ENCODE peak calls at places on chromosome 5, in six cellular contexts. U, J, X, Q, C and W are unnamed samples.

GRCh38 chr5:37988454-37989046 is 148.7 kb upstream of the GDNF start:
- DNase-seq in U (no peak), Q (no peak), C (no peak), J (no peak), X (no peak), W (no peak)

GRCh38 chr5:56829137-56829536 is 13.8 kb downstream of the MAP3K1 start:
- DNase-seq in J (no peak), X (no peak), Q (no peak), C (no peak), U (no peak), W (no peak)

GRCh38 chr5:37552770-37553719 is 173.9 kb downstream of the WDR70 start:
- DNase-seq in C (no peak), U (no peak), J (peak; percentile 46), X (no peak), Q (no peak), W (no peak)

GRCh38 chr5:142720561-142721275 is 34.8 kb upstream of the FGF1 start:
- DNase-seq in Q (no peak), X (no peak), C (no peak), J (no peak), U (peak; percentile 53), W (no peak)

GRCh38 chr5:159403906-159404641 is 73.8 kb upstream of the IL12B start:
- DNase-seq in X (no peak), U (no peak), C (no peak), J (no peak), Q (no peak), W (no peak)

GRCh38 chr5:171629221-171630005 is 156.2 kb upstream of the SMIM23 start:
- DNase-seq in U (peak; percentile 27), Q (no peak), J (no peak), X (no peak), C (no peak), W (no peak)

GRCh38 chr5:171419663-171420428 is 399 bp downstream of the FGF18 start:
- DNase-seq in U (no peak), Q (peak; percentile 69), X (no peak), J (peak; percentile 52), C (peak; percentile 52), W (peak; percentile 37)

GRCh38 chr5:75510836-75511434 is 494 bp downstream of the CERT1 start:
- DNase-seq in Q (peak; percentile 21), J (peak; percentile 79), X (peak; percentile 59), C (peak; percentile 56), U (peak; percentile 67), W (no peak)

GRCh38 chr5:128927644-128928043 is 37.6 kb upstream of the SLC27A6 start:
- DNase-seq in Q (no peak), U (no peak), J (no peak), X (no peak), C (no peak), W (no peak)

GRCh38 chr5:180334751-180335613 is 18.2 kb downstream of the GFPT2 start:
- DNase-seq in C (no peak), X (no peak), U (no peak), Q (no peak), J (no peak), W (no peak)

GRCh38 chr5:157189223-157189622 is 8.6 kb downstream of the ITK start:
- DNase-seq in J (no peak), X (no peak), U (no peak), Q (no peak), C (no peak), W (no peak)